ENCODE peak calls at places on chromosomes 7 and 10, in ten cellular contexts. T, Z, E, N, Y, O, P, Q, K and V are unnamed samples.

GRCh38 chr10:58773942-58774341 is 261.3 kb downstream of the BICC1 start:
- DNase-seq in N (no peak), Y (no peak), O (no peak), P (no peak), E (no peak), T (no peak), K (no peak), Z (no peak), Q (peak), V (no peak)

GRCh38 chr7:40469481-40469880 is 334.7 kb downstream of the SUGCT start:
- DNase-seq in P (peak), Y (no peak), O (no peak), Z (no peak), E (no peak), Q (peak), T (peak), N (no peak), K (no peak), V (no peak)

GRCh38 chr10:79184141-79184625 is 115.4 kb downstream of the ZMIZ1 start:
- DNase-seq in K (no peak), P (peak), Y (peak), N (no peak), O (no peak), T (peak), Q (peak), E (peak), Z (peak), V (peak)

GRCh38 chr7:87413029-87413428 is 62.5 kb downstream of the ABCB4 start:
- DNase-seq in N (no peak), O (no peak), P (peak), Z (no peak), Q (peak), E (no peak), T (no peak), K (no peak), Y (no peak), V (no peak)

GRCh38 chr7:50359995-50360925 is 55.7 kb downstream of the IKZF1 start:
- DNase-seq in N (no peak), P (no peak), Y (no peak), E (peak), K (no peak), Z (no peak), T (no peak), O (peak), Q (no peak), V (peak)

GRCh38 chr10:69715899-69716606 is 85.7 kb upstream of the COL13A1 start:
- DNase-seq in Z (no peak), K (no peak), N (no peak), E (no peak), Y (no peak), T (peak), P (no peak), O (no peak), Q (no peak), V (peak)

GRCh38 chr10:118904284-118904683 is 125.2 kb upstream of the NANOS1 start:
- DNase-seq in E (no peak), Z (peak), P (no peak), O (no peak), Q (no peak), Y (no peak), K (peak), T (no peak), N (no peak), V (no peak)

GRCh38 chr7:140059288-140060242 is 3.2 kb downstream of the PARP12 start:
- DNase-seq in O (no peak), N (no peak), E (peak), Q (peak), K (peak), P (peak), Y (peak), T (peak), Z (peak), V (peak)

GRCh38 chr10:80729896-80730295 is 192.2 kb downstream of the SH2D4B start:
- DNase-seq in Q (no peak), Y (no peak), N (no peak), O (no peak), Z (no peak), T (no peak), E (no peak), K (no peak), P (no peak), V (no peak)

GRCh38 chr7:117715784-117716445 is 157.3 kb downstream of the CTTNBP2 start:
- DNase-seq in O (peak), Y (peak), T (peak), E (peak), N (peak), P (peak), Q (peak), K (no peak), Z (peak), V (peak)

GRCh38 chr7:47458057-47458456 is 123.9 kb downstream of the TNS3 start:
- DNase-seq in E (no peak), Z (peak), Y (peak), Q (peak), T (peak), K (peak), N (no peak), O (no peak), P (peak), V (peak)

DNA sequence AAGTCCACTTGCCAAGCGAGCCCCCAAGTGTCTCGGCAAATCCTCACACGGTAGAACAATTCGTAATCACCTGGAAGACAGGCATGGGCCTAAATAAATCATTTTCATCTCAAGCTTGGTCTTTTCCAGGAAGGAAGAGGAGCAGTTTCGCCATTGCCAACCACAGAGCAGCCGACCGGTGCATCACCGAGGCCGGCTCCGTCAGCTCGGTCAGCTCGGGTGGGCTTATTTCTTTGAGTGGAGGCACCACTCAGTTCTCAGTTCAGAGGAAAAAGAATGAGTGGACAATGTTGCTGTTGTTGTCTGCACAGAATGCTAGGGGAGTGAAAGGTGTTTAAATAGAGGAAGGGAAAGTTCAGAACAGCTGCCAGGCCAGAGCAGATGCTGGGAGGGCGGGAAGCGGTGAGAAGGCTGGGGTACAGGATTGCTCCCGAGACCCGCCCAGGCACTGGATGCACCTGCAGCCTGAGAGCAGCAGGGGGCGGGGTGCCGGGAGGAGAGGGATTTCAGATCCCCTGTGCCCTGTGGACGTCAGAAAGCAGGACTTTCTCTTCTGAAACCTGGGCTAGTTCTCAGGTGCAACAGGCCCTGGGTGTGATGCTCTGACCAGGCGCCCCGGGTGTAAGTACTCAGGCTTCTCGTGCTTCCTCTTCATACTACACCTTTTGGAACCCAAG is 17.7 kb upstream of the IGFBP3 start:
- DNase-seq in Z (no peak), N (no peak), O (peak), Q (no peak), E (no peak), T (no peak), P (no peak), K (no peak), Y (no peak), V (no peak)
- TF ChIP-seq CTCF in Z (peak), N (peak), O (peak), Q (peak), E (peak), T (peak), P (peak), K (no peak), Y (peak), V (no peak)

GRCh38 chr7:73839743-73840714 is 2.3 kb downstream of the METTL27 start:
- DNase-seq in K (no peak), Z (no peak), P (no peak), N (no peak), O (no peak), Y (peak), E (no peak), Q (no peak), T (no peak), V (no peak)
- TF ChIP-seq CTCF in K (no peak), Z (no peak), P (no peak), N (peak), O (peak), Y (no peak), E (peak), Q (no peak), T (no peak), V (no peak)

GRCh38 chr10:32893431-32893830 is 64.6 kb downstream of the ITGB1 start:
- DNase-seq in T (peak), Q (no peak), E (no peak), Z (no peak), Y (no peak), O (peak), P (no peak), K (no peak), N (no peak), V (peak)
- TF ChIP-seq CTCF in T (peak), Q (peak), E (peak), Z (no peak), Y (no peak), O (peak), P (no peak), K (no peak), N (no peak), V (no peak)

DNA sequence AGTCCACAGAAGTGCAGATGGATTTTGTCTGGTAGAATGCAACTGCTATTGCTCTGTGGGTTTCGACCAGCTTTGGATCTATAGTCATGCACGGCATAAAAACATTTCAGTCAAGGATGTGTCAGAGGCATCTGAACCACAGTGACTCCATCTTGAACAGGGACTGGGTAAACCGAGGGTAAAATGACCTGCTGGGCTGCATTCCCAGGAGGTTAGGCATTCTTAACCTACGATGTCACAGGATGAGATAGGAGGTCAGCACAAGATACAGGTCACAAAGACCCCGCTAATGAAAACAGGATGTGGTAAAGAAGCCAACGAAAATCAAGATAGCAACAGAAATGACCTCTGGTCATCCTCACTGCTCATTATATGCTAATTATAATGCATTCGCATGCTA is 50.5 kb upstream of the CPXM2 start:
- DNase-seq in O (no peak), Q (no peak), E (no peak), N (no peak), Z (no peak), K (no peak), T (no peak), Y (no peak), P (no peak), V (no peak)
- TF ChIP-seq CTCF in O (no peak), Q (no peak), E (no peak), N (no peak), Z (no peak), K (no peak), T (no peak), Y (no peak), P (no peak), V (no peak)

DNA sequence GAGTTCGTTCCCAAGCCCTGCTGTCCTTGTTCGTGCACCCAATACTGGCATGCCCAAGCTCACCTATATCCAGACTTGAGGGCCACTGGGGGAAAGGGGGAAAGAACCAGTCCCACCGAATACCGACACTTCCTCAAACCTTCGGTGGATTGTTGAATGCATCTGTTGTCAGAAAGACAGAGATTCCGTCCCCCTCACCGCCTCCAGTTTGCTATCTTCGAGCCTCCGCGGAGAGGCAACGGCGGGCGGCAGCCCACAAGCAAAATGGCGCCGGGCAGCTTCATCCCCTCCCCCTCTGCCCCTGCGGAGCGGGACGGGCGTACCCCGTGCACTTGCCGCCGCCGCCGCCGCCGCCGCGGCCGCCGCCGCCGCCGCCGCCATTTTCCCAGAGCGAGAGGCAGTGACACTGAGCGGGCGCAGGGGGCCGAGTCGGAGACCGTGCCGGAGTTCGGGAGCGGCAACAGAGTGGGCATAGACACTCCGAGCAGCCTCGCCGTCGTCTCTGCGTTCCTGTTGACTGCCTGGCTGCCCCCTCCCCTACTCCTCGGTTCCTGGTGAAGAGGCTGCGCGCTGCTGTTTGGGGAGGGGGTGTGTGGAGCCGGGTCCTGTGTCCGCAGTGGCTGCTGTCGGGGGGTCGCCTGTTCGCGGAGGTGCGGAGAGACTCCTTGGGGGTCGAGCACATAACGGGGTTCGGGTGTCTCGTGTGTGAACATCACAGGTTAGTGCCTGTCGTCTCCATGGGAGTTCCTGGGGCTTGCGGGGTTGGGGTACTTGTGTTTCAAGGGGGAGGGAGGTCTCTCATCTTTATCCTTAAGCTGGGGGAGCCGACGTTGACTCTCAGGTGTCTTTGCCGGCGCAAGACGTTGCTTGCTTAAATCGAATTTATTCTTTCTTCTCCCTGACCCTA is at the start of gene KMT2E:
- DNase-seq in Y (peak), Q (peak), E (peak), P (peak), T (peak), N (peak), K (peak), O (peak), Z (peak), V (peak)
- TF ChIP-seq CTCF in Y (peak), Q (no peak), E (no peak), P (peak), T (no peak), N (peak), K (no peak), O (peak), Z (no peak), V (no peak)

DNA sequence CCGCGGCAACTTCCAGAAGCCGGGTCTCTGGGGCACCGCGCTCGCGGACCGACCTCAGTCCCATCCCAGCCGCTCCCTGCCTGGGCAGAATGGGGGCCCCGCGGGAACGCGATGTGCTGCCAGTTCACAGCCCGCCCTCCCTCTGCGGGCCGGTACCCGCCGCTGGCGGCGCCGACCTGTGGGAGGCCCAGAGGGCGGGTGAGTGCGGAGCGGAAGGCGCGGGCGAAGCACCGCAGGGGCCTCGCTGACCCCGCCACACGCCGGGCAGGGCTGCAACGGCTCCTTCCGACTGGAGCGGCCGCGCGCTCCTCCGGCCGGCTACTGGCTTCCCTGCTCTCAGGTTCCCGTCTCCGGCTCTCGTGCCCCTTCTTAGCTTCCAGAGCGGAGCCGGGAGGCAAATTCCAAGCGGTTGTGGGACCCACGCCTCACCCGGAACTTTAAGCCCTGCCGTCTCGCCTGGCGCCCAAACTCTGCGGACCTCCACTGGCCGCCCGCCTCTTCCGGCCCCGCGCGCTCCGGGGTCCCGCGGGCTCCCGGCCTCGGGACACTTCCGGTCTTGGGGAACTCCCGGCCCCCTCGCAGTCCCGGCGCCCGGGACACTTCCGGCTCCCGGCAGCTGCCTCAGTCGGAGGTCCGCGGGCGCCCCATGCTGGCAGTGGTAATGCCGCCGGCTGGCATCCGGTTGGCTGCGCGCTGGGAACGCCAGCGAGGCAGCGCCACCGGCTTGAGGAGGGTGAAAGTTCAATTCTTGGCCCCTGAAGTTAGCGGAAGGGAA is at the start of gene CYREN:
- DNase-seq in O (peak), E (peak), T (peak), P (peak), Y (peak), Q (peak), K (peak), Z (peak), N (peak), V (peak)
- TF ChIP-seq CTCF in O (peak), E (peak), T (peak), P (peak), Y (peak), Q (peak), K (peak), Z (peak), N (peak), V (peak)

GRCh38 chr10:85612833-85613232 is 753.8 kb downstream of the GRID1 start:
- DNase-seq in N (no peak), Z (no peak), Y (no peak), P (no peak), Q (no peak), K (no peak), T (no peak), E (no peak), O (no peak), V (no peak)
- TF ChIP-seq CTCF in N (peak), Z (no peak), Y (no peak), P (no peak), Q (no peak), K (no peak), T (no peak), E (no peak), O (peak), V (no peak)

GRCh38 chr10:72695496-72695895 is 3.6 kb downstream of the MCU start:
- DNase-seq in P (no peak), T (no peak), Z (no peak), K (no peak), E (no peak), Q (no peak), N (no peak), Y (no peak), O (no peak), V (no peak)

GRCh38 chr10:72692057-72692891 is at the start of gene MCU:
- DNase-seq in Y (peak), Z (peak), Q (peak), K (peak), P (peak), N (peak), E (peak), O (peak), T (peak), V (peak)

GRCh38 chr10:72692897-72693598 is 1.1 kb downstream of the MCU start:
- DNase-seq in Q (peak), K (no peak), N (peak), Y (no peak), O (peak), Z (no peak), E (no peak), T (peak), P (peak), V (peak)

GRCh38 chr10:72693599-72693915 is 1.6 kb downstream of the MCU start:
- DNase-seq in Y (no peak), N (no peak), K (no peak), P (no peak), Q (no peak), T (no peak), Z (no peak), E (no peak), O (no peak), V (no peak)

DNA sequence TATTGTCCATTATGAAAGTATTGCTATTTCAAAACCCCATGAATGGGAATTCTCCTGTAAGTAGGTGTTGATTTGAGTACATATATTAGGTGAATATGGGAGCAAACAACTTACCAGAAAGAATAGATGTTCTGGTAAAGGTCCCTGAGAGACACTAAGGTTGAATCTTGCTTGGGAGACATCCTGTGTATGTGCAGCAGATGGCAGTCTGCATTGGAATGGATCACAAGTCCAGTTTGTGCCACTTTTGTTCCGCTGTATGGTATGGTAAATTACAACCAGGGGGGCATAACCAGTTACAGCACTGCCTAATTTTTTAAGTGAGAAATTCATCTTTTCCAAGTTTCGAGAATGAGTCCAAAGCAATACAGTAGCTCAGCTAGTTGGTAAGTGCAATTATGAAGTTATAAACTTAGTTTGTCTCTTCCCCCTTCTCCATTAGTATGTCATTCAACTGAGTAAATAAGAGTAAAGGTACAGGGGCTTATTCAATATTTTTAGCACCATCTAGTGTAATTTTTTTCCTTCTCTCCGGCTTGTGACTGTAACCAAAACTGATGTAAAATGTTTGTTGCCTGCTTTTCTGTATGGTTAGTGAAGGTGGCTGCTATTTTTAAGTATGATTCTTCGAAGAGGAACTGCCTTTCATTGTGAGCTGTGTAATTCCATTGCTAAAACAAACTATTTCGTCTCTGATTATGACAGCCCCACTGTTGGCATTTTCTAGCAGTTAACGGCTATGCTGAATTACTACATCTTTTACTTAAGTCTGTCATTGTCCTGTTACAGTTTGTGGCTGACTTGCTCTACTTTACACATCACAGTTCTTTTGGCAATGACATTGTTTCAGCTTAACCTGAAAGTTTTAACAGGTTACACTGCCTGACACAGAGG is 2.8 kb downstream of the MCU start:
- DNase-seq in O (peak), Q (peak), T (peak), K (no peak), E (peak), Y (no peak), Z (no peak), N (no peak), P (peak), V (peak)
- TF ChIP-seq CTCF in O (peak), Q (peak), T (peak), K (peak), E (peak), Y (peak), Z (peak), N (peak), P (peak), V (peak)

GRCh38 chr10:61744469-61744868 is 81.7 kb downstream of the CABCOCO1 start:
- DNase-seq in O (no peak), T (peak), P (no peak), K (no peak), Q (no peak), N (no peak), Y (no peak), E (peak), Z (no peak), V (no peak)
- TF ChIP-seq CTCF in O (peak), T (peak), P (no peak), K (no peak), Q (peak), N (peak), Y (no peak), E (peak), Z (no peak), V (peak)

GRCh38 chr10:35598379-35598778 is 6.8 kb upstream of the GJD4 start:
- DNase-seq in Y (peak), O (no peak), Z (peak), E (no peak), Q (peak), P (no peak), K (no peak), T (peak), N (no peak), V (no peak)
- TF ChIP-seq CTCF in Y (peak), O (peak), Z (peak), E (peak), Q (peak), P (peak), K (peak), T (peak), N (peak), V (peak)